ENCODE peak calls at places on chromosomes 1 and 21, in five cellular contexts. X is breast epithelium, T is K562, K is HepG2, R is HCT116. D is an unnamed sample.

GRCh38 chr1:156409424-156409823 is 40.4 kb downstream of the RHBG start:
- DNase-seq in X (no peak), T (no peak), K (no peak), R (no peak), D (no peak)

GRCh38 chr1:10651377-10651776 is 145.1 kb downstream of the CASZ1 start:
- DNase-seq in X (no peak), T (peak), K (peak), R (no peak), D (no peak)

GRCh38 chr1:16110884-16111283 is 37.4 kb upstream of the FAM131C start:
- DNase-seq in X (no peak), T (no peak), K (no peak), R (no peak), D (no peak)

GRCh38 chr1:8152731-8153702 is 126.9 kb upstream of the ERRFI1 start:
- DNase-seq in X (no peak), T (no peak), K (no peak), R (no peak), D (no peak)

GRCh38 chr1:29125237-29125641 is 1.5 kb upstream of the TMEM200B start:
- DNase-seq in X (no peak), T (no peak), K (no peak), R (no peak), D (no peak)

GRCh38 chr1:177959793-177960515 is 9.9 kb downstream of the SEC16B start:
- DNase-seq in X (no peak), T (no peak), K (peak), R (no peak), D (no peak)

GRCh38 chr1:77279929-77280328 is 1.9 kb upstream of the AK5 start:
- DNase-seq in X (no peak), T (no peak), K (no peak), R (no peak), D (no peak)

GRCh38 chr1:247443641-247444040 is 14.3 kb downstream of the OR2B11 start:
- DNase-seq in X (no peak), T (no peak), K (no peak), R (no peak), D (no peak)

DNA sequence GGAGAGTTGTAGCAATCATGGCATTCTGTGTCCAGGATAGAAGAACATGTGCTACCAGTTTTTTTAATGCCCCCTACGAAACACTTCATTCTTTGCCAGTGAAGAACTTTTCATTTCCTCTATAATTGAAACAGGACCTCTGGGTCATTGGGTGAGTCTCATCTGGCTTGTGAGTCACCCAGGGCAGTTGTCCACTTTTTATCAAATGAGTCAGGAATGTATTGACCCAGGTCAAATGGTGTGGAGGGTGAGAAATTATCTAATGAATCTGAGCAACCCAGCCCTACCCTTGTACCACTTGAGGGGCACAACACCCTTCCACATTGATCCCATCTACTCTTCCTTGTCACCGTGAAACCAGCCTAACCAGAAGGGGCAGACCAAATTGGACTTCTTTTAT is 417.3 kb upstream of the PROX1 start:
- DNase-seq in X (no peak), T (no peak), K (peak), R (peak), D (no peak)
- TF ChIP-seq POLR2A in X (no peak), T (no peak), K (no peak), R (no peak), D (no peak)

GRCh38 chr1:6956488-6957159 is 171.4 kb downstream of the CAMTA1 start:
- DNase-seq in X (no peak), T (no peak), K (no peak), R (no peak), D (no peak)

GRCh38 chr1:6954596-6954995 is 169.3 kb downstream of the CAMTA1 start:
- DNase-seq in X (no peak), T (no peak), K (no peak), R (no peak), D (no peak)

GRCh38 chr1:6957341-6957740 is 172.1 kb downstream of the CAMTA1 start:
- DNase-seq in X (no peak), T (no peak), K (no peak), R (no peak), D (no peak)

GRCh38 chr1:6953874-6954502 is 168.7 kb downstream of the CAMTA1 start:
- DNase-seq in X (no peak), T (no peak), K (no peak), R (no peak), D (no peak)

DNA sequence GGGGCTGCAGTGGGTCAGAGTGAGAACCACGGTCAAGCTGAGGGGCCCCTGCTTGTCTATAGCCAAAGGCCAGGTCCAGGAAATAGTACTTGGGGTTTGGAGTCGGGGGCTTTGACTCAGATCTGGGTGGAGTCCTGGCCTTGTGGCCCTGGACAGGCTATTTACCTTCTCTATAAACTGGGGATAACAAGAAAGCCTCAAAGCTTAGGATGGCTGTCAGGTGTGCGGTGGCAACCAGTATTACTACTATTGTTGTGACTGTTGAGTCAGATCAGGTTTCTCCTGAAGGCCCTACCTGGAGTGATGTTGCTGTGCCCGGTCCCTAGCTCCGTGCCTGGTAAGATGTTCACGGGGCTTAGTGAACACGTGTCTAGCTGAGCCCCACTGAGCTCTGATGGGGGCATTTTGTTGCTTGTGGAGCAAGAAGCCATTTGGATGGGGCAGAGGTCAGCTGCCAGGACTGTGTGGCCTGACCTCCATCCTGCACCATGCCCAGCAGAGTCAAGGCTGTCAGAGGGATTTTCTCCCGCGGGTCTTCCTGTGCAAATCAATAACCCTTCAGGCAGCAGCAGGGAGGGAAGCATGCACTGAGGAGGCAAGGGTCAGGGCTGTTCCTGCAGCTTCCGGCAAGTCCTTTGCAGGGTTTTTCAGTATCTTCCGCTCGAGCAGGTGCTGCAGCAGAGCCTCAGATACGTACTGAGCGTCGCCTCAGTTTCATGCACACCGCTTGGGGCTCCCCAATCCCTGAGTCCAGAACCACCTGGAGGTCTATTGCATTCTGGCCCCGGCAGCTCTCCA is 170.3 kb downstream of the CAMTA1 start:
- DNase-seq in X (no peak), T (no peak), K (no peak), R (no peak), D (no peak)
- TF ChIP-seq POLR2AphosphoS5 in X (no peak), T (no peak), K (no peak), R (no peak), D (no peak)

GRCh38 chr1:44847786-44848185 is 4.7 kb upstream of the PTCH2 start:
- DNase-seq in X (no peak), T (no peak), K (no peak), R (no peak), D (no peak)

GRCh38 chr1:44842763-44843655 is at the start of gene PTCH2:
- DNase-seq in X (peak), T (peak), K (peak), R (no peak), D (peak)

GRCh38 chr1:44839561-44839960 is 3.5 kb downstream of the PTCH2 start:
- DNase-seq in X (no peak), T (no peak), K (no peak), R (no peak), D (no peak)

GRCh38 chr1:44842415-44842762 is 664 bp downstream of the PTCH2 start:
- DNase-seq in X (no peak), T (no peak), K (no peak), R (no peak), D (no peak)
- H3K4me3 ChIP-seq in X (peak), T (peak), K (peak), R (no peak), D (peak)

GRCh38 chr1:59707216-59707615 is 107.5 kb upstream of the HOOK1 start:
- DNase-seq in X (no peak), T (no peak), K (no peak), R (peak), D (no peak)
- TF ChIP-seq POLR2A in X (no peak), T (no peak), K (no peak), R (no peak), D (no peak)

GRCh38 chr1:12180315-12180714 is 13.5 kb downstream of the TNFRSF1B start:
- DNase-seq in X (peak), T (no peak), K (no peak), R (no peak), D (peak)
- TF ChIP-seq POLR2AphosphoS5 in X (peak), T (no peak), K (no peak), R (no peak), D (no peak)

DNA sequence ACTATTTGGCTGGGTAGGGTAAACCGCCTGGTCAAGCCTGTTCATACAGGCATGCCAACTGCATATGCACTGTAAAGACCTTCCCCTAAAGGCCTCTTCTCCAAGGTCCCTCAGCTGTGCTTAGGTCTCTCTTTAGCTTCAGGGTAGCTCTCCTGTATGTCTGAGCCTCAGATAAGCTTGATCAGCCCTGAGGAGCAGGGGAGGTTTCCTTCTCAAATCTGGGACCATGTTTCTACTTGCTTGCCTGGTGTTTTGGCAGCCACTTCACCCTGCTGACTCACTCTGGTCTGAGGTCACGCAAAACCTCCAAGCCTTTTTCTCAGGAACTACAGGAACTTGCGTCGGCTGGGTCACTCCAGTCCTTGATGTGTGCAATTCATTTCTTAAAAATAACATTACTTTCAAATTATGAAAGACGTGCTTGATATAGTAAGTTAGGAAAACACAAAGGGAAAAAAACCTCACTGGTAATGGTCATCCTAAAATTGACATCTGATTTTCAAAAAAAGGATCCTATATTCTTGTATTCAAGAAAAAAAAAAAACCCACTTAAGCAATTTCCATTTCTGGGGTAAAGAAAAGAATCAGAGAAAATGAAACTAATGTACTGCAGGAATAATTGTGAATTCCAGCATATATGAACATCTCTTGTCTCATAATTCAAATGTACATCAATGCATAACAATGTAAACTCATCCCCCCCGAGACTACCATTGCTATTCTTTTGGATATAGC is 24.7 kb upstream of the RNF19B start:
- DNase-seq in X (peak), T (peak), K (no peak), R (peak), D (peak)
- H3K4me3 ChIP-seq in X (no peak), T (no peak), K (no peak), R (peak), D (no peak)

GRCh38 chr1:67749263-67749843 is 64.4 kb downstream of the GADD45A start:
- DNase-seq in X (peak), T (no peak), K (no peak), R (no peak), D (peak)

GRCh38 chr1:67748147-67748546 is 63.1 kb downstream of the GADD45A start:
- DNase-seq in X (no peak), T (no peak), K (no peak), R (no peak), D (no peak)

GRCh38 chr1:67747667-67748066 is 62.7 kb downstream of the GADD45A start:
- DNase-seq in X (peak), T (no peak), K (no peak), R (no peak), D (no peak)

GRCh38 chr1:67749844-67750689 is 65.1 kb downstream of the GADD45A start:
- DNase-seq in X (peak), T (peak), K (no peak), R (peak), D (no peak)

GRCh38 chr1:67748630-67749029 is 63.6 kb downstream of the GADD45A start:
- DNase-seq in X (no peak), T (no peak), K (peak), R (no peak), D (no peak)
- TF ChIP-seq POLR2A in X (no peak), T (no peak), K (no peak), R (no peak), D (no peak)

DNA sequence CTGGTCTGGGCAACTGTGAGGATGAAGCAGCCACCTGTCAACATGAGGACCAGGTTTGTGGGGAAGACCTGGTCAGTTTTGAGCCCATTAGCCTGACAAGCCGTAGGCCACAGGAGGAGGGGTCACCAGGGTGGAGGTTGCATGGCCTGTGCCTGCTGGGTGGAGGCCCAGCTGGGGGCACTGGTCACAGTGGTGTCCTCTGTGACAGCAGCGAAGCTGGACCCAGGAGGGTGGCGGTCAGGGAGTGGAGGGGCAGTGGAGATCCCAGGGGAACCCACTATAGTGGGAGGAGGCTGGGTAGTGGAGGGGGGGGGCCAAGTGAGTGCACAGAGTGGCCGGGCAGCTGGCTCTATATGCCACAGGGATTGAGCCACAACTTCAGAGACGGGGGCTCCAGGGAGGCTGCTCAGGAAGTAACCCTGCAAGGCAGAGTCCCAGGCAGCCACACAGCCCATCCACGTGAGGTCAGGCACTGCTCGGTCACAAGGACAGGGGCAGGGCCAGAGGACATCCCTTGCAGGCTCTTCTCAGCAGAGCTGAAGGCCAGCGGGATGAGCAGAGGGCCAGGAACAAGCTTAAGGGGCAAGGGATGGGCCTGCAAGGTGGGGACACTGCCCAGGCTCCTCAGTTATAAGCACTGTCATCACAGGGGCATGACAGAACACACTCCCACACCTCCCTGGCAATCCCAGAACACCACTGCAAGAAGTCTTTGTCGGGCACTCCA is 2.3 kb upstream of the C1orf35 start:
- DNase-seq in X (no peak), T (no peak), K (no peak), R (no peak), D (no peak)
- TF ChIP-seq POLR2AphosphoS5 in X (no peak), T (no peak), K (no peak), R (no peak), D (no peak)

GRCh38 chr21:16305686-16306085 is 575.9 kb downstream of the USP25 start:
- DNase-seq in X (no peak), T (no peak), K (no peak), R (no peak), D (no peak)

GRCh38 chr21:16309250-16309971 is 579.6 kb downstream of the USP25 start:
- DNase-seq in X (no peak), T (no peak), K (no peak), R (no peak), D (no peak)

GRCh38 chr21:16310191-16310590 is 580.4 kb downstream of the USP25 start:
- DNase-seq in X (no peak), T (no peak), K (no peak), R (no peak), D (no peak)

GRCh38 chr21:16307256-16307655 is 577.5 kb downstream of the USP25 start:
- DNase-seq in X (no peak), T (no peak), K (no peak), R (no peak), D (no peak)

DNA sequence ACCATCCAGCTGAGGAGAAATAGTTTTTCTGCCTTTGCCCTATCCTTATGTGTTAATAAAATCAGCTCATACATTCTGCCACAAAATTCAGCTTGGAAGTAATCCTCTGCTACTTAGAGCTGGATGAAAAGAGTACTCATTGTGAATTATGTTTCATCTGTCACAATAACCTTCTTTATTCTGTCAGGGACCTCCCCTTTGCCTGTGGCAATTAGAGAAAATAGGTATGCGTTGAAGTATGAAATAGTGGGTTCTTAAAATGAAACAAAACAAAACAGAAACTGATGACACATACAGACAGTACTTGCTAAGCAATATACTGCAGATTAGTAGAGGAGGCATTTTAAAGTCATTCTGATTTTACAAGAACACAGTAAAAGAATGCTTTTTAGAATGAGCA is 578.5 kb downstream of the USP25 start:
- DNase-seq in X (no peak), T (no peak), K (no peak), R (no peak), D (no peak)
- H3K4me3 ChIP-seq in X (peak), T (no peak), K (no peak), R (no peak), D (no peak)

D was measured in stomach.